ENCODE peak calls at places on chromosomes 2 and 18, in five cellular contexts. U is suprapubic skin, M is occipital lobe, L is heart right ventricle, R is iPS DF 6.9. H is an unnamed sample.

GRCh38 chr2:160928854-160929301 is 231.3 kb upstream of the TANK start:
- DNase-seq in R (no peak), M (no peak), U (no peak), L (no peak), H (no peak)

GRCh38 chr2:42359304-42359749 is 1.7 kb downstream of the COX7A2L start:
- DNase-seq in L (no peak), R (no peak), M (no peak), U (no peak), H (no peak)

GRCh38 chr2:73870084-73870483 is 22.7 kb upstream of the ACTG2 start:
- DNase-seq in R (no peak), L (peak), M (no peak), U (no peak), H (no peak)

GRCh38 chr2:126480033-126480432 is 175.9 kb upstream of the GYPC start:
- DNase-seq in M (no peak), U (no peak), R (no peak), L (no peak), H (no peak)

GRCh38 chr18:63336366-63337099 is 17.0 kb upstream of the BCL2 start:
- DNase-seq in M (no peak), R (no peak), L (no peak), U (no peak), H (no peak)

GRCh38 chr2:238603596-238603995 is 176.9 kb downstream of the ASB1 start:
- DNase-seq in U (no peak), M (no peak), R (no peak), L (no peak), H (no peak)

GRCh38 chr2:191870744-191871143 is 23.9 kb upstream of the CAVIN2 start:
- DNase-seq in L (no peak), R (no peak), M (no peak), U (no peak), H (no peak)

GRCh38 chr2:113098061-113098460 is 29.3 kb upstream of the IL1RN start:
- DNase-seq in U (no peak), M (no peak), L (no peak), R (no peak), H (no peak)

GRCh38 chr2:157692768-157693167 is 64.1 kb upstream of the ACVR1C start:
- DNase-seq in M (no peak), L (no peak), R (no peak), U (no peak), H (no peak)